ENCODE peak calls at places on chromosomes 5 and 9, in six cellular contexts. F, R, N, B, V and X are unnamed samples.

GRCh38 chr9:93930070-93930469 is 25.1 kb downstream of the BARX1 start:
- DNase-seq in F (no peak), R (no peak), N (no peak), B (no peak), V (no peak), X (no peak)

GRCh38 chr5:114053377-114053776 is 308.5 kb upstream of the KCNN2 start:
- DNase-seq in F (no peak), R (no peak), N (no peak), B (no peak), V (no peak), X (no peak)

GRCh38 chr5:540215-541147 is 16.2 kb upstream of the SLC9A3 start:
- DNase-seq in F (no peak), R (no peak), N (no peak), B (no peak), V (no peak), X (no peak)

GRCh38 chr9:16044116-16044881 is 491.5 kb downstream of the CCDC171 start:
- DNase-seq in F (no peak), R (no peak), N (no peak), B (no peak), V (no peak), X (peak)

GRCh38 chr5:149745-150450 is 41.4 kb upstream of the LRRC14B start:
- DNase-seq in F (no peak), R (no peak), N (no peak), B (no peak), V (no peak), X (peak)

GRCh38 chr9:85527331-85528015 is 214.3 kb downstream of the AGTPBP1 start:
- DNase-seq in F (no peak), R (no peak), N (no peak), B (no peak), V (no peak), X (no peak)

GRCh38 chr9:93096131-93096802 is at the start of gene CARD19:
- DNase-seq in F (no peak), R (peak), N (peak), B (no peak), V (peak), X (peak)

GRCh38 chr9:91411096-91411771 is 12.4 kb downstream of the NFIL3 start:
- DNase-seq in F (no peak), R (no peak), N (no peak), B (no peak), V (no peak), X (no peak)

GRCh38 chr5:139742173-139742903 is 53.3 kb upstream of the PSD2 start:
- DNase-seq in F (no peak), R (no peak), N (no peak), B (no peak), V (no peak), X (no peak)

GRCh38 chr9:5633243-5633642 is 4.3 kb downstream of the RIC1 start:
- DNase-seq in F (no peak), R (no peak), N (no peak), B (no peak), V (no peak), X (no peak)

GRCh38 chr5:179164331-179165311 is 104.4 kb downstream of the ZNF354C start:
- DNase-seq in F (no peak), R (no peak), N (no peak), B (no peak), V (no peak), X (no peak)

GRCh38 chr9:120737411-120737810 is 23.1 kb upstream of the MEGF9 start:
- DNase-seq in F (no peak), R (no peak), N (no peak), B (no peak), V (no peak), X (no peak)

GRCh38 chr5:174831985-174832384 is 107.6 kb downstream of the MSX2 start:
- DNase-seq in F (no peak), R (no peak), N (no peak), B (no peak), V (no peak), X (no peak)

GRCh38 chr5:141978389-141978788 is 9.5 kb downstream of the RNF14 start:
- DNase-seq in F (no peak), R (no peak), N (no peak), B (no peak), V (no peak), X (no peak)

GRCh38 chr5:139985733-139986132 is 57.4 kb downstream of the NRG2 start:
- DNase-seq in F (no peak), R (no peak), N (peak), B (no peak), V (peak), X (peak)

GRCh38 chr5:78809444-78809843 is 160.9 kb upstream of the LHFPL2 start:
- DNase-seq in F (no peak), R (no peak), N (no peak), B (no peak), V (no peak), X (no peak)

GRCh38 chr9:36948051-36948450 is 86.0 kb downstream of the PAX5 start:
- DNase-seq in F (no peak), R (no peak), N (no peak), B (no peak), V (no peak), X (no peak)

GRCh38 chr9:131727184-131727785 is 12.6 kb downstream of the RAPGEF1 start:
- DNase-seq in F (no peak), R (no peak), N (peak), B (no peak), V (peak), X (peak)

GRCh38 chr9:14031015-14031414 is 282.9 kb downstream of the NFIB start:
- DNase-seq in F (no peak), R (peak), N (no peak), B (no peak), V (no peak), X (peak)

GRCh38 chr9:132235894-132236661 is 74.2 kb downstream of the NTNG2 start:
- DNase-seq in F (peak), R (peak), N (peak), B (peak), V (peak), X (peak)

GRCh38 chr5:42483472-42484154 is 60.4 kb downstream of the GHR start:
- DNase-seq in F (no peak), R (no peak), N (peak), B (no peak), V (no peak), X (no peak)

GRCh38 chr5:157827429-157827828 is 31.5 kb downstream of the CLINT1 start:
- DNase-seq in F (no peak), R (no peak), N (no peak), B (no peak), V (peak), X (peak)

GRCh38 chr5:141692919-141693848 is 11.2 kb upstream of the ARAP3 start:
- DNase-seq in F (no peak), R (peak), N (peak), B (peak), V (no peak), X (peak)

GRCh38 chr5:140556438-140556837 is 835 bp downstream of the SRA1 start:
- DNase-seq in F (no peak), R (no peak), N (no peak), B (no peak), V (no peak), X (no peak)

GRCh38 chr5:172897691-172898512 is 61.3 kb upstream of the RPL26L1 start:
- DNase-seq in F (no peak), R (no peak), N (no peak), B (no peak), V (peak), X (peak)

GRCh38 chr5:91928751-91929521 is 545.8 kb upstream of the ARRDC3 start:
- DNase-seq in F (no peak), R (no peak), N (no peak), B (no peak), V (peak), X (peak)

GRCh38 chr5:71938886-71939285 is 168.4 kb upstream of the MAP1B start:
- DNase-seq in F (no peak), R (peak), N (no peak), B (no peak), V (no peak), X (peak)

GRCh38 chr5:114789773-114790402 is 379.8 kb downstream of the TRIM36 start:
- DNase-seq in F (peak), R (no peak), N (peak), B (no peak), V (peak), X (no peak)

GRCh38 chr5:149732500-149733128 is 2.5 kb downstream of the PPARGC1B start:
- DNase-seq in F (no peak), R (peak), N (no peak), B (no peak), V (no peak), X (peak)

GRCh38 chr5:135501965-135502364 is 33.8 kb downstream of the NEUROG1 start:
- DNase-seq in F (no peak), R (no peak), N (no peak), B (no peak), V (no peak), X (no peak)

GRCh38 chr5:96952118-96952750 is 16.4 kb downstream of the LNPEP start:
- DNase-seq in F (no peak), R (no peak), N (no peak), B (no peak), V (no peak), X (no peak)

GRCh38 chr9:91223000-91223399 is 138.7 kb downstream of the AUH start:
- DNase-seq in F (no peak), R (no peak), N (no peak), B (no peak), V (no peak), X (no peak)

GRCh38 chr5:72015103-72015548 is 92.1 kb upstream of the MAP1B start:
- DNase-seq in F (no peak), R (peak), N (peak), B (no peak), V (no peak), X (peak)